ENCODE peak calls at places on chromosomes 7 and 10, in five cellular contexts. One of them, this sample, is unnamed.

GRCh38 chr7:153297141-153297540 is 537.6 kb downstream of the ACTR3B start:
- DNase-seq in neuronal stem cell: no peak
- DNase-seq in IMR-90: no peak
- DNase-seq in mesenchymal stem cell: no peak
- DNase-seq in H9: no peak
- DNase-seq in this sample: peak; percentile 96

GRCh38 chr7:95723583-95724180 is 48.7 kb upstream of the DYNC1I1 start:
- DNase-seq in neuronal stem cell: peak; percentile 47
- DNase-seq in IMR-90: peak; percentile 13
- DNase-seq in mesenchymal stem cell: peak; percentile 67
- DNase-seq in H9: peak; percentile 55
- DNase-seq in this sample: peak; percentile 16

GRCh38 chr10:58435297-58435696 is 50.1 kb downstream of the TFAM start:
- DNase-seq in neuronal stem cell: no peak
- DNase-seq in IMR-90: peak; percentile 99
- DNase-seq in mesenchymal stem cell: peak; percentile 99
- DNase-seq in H9: peak; percentile 37
- DNase-seq in this sample: peak; percentile 48

GRCh38 chr7:31092606-31093005 is 40.5 kb downstream of the ADCYAP1R1 start:
- DNase-seq in neuronal stem cell: no peak
- DNase-seq in IMR-90: no peak
- DNase-seq in mesenchymal stem cell: no peak
- DNase-seq in H9: no peak
- DNase-seq in this sample: no peak

GRCh38 chr7:102101111-102101551 is 185.5 kb upstream of the SH2B2 start:
- DNase-seq in neuronal stem cell: no peak
- DNase-seq in IMR-90: no peak
- DNase-seq in mesenchymal stem cell: no peak
- DNase-seq in H9: no peak
- DNase-seq in this sample: peak; percentile 91

GRCh38 chr10:56348101-56348500 is 13.0 kb downstream of the ZWINT start:
- DNase-seq in neuronal stem cell: no peak
- DNase-seq in IMR-90: no peak
- DNase-seq in mesenchymal stem cell: no peak
- DNase-seq in H9: no peak
- DNase-seq in this sample: no peak

GRCh38 chr10:93380043-93380565 is 102.0 kb downstream of the MYOF start:
- DNase-seq in neuronal stem cell: no peak
- DNase-seq in IMR-90: no peak
- DNase-seq in mesenchymal stem cell: no peak
- DNase-seq in H9: no peak
- DNase-seq in this sample: no peak

GRCh38 chr10:82535457-82535856 is 660.5 kb downstream of the NRG3 start:
- DNase-seq in neuronal stem cell: no peak
- DNase-seq in IMR-90: no peak
- DNase-seq in mesenchymal stem cell: no peak
- DNase-seq in H9: no peak
- DNase-seq in this sample: no peak

GRCh38 chr7:31082450-31082849 is 30.3 kb downstream of the ADCYAP1R1 start:
- DNase-seq in neuronal stem cell: no peak
- DNase-seq in IMR-90: no peak
- DNase-seq in mesenchymal stem cell: no peak
- DNase-seq in H9: no peak
- DNase-seq in this sample: no peak

GRCh38 chr10:112658900-112659328 is 211.9 kb downstream of the VTI1A start:
- DNase-seq in neuronal stem cell: peak; percentile 68
- DNase-seq in IMR-90: no peak
- DNase-seq in mesenchymal stem cell: peak; percentile 24
- DNase-seq in H9: no peak
- DNase-seq in this sample: peak; percentile 70

GRCh38 chr7:70193514-70193913 is 595.2 kb downstream of the AUTS2 start:
- DNase-seq in neuronal stem cell: no peak
- DNase-seq in IMR-90: peak; percentile 1
- DNase-seq in mesenchymal stem cell: peak; percentile 7
- DNase-seq in H9: no peak
- DNase-seq in this sample: no peak

GRCh38 chr7:139494835-139495568 is 11.5 kb upstream of the KLRG2 start:
- DNase-seq in neuronal stem cell: no peak
- DNase-seq in IMR-90: no peak
- DNase-seq in mesenchymal stem cell: no peak
- DNase-seq in H9: no peak
- DNase-seq in this sample: no peak

GRCh38 chr10:131577786-131578471 is 266.4 kb upstream of the TCERG1L start:
- DNase-seq in neuronal stem cell: no peak
- DNase-seq in IMR-90: no peak
- DNase-seq in mesenchymal stem cell: no peak
- DNase-seq in H9: no peak
- DNase-seq in this sample: no peak

GRCh38 chr7:99947608-99948007 is 18.2 kb upstream of the GJC3 start:
- DNase-seq in neuronal stem cell: no peak
- DNase-seq in IMR-90: no peak
- DNase-seq in mesenchymal stem cell: no peak
- DNase-seq in H9: no peak
- DNase-seq in this sample: no peak

GRCh38 chr7:99944508-99945070 is 15.2 kb upstream of the GJC3 start:
- DNase-seq in neuronal stem cell: no peak
- DNase-seq in IMR-90: no peak
- DNase-seq in mesenchymal stem cell: no peak
- DNase-seq in H9: peak; percentile 49
- DNase-seq in this sample: no peak

GRCh38 chr7:99938296-99938695 is 8.9 kb upstream of the GJC3 start:
- DNase-seq in neuronal stem cell: no peak
- DNase-seq in IMR-90: no peak
- DNase-seq in mesenchymal stem cell: no peak
- DNase-seq in H9: no peak
- DNase-seq in this sample: no peak

GRCh38 chr7:99949645-99950228 is 20.3 kb upstream of the GJC3 start:
- DNase-seq in neuronal stem cell: no peak
- DNase-seq in IMR-90: peak; percentile 6
- DNase-seq in mesenchymal stem cell: no peak
- DNase-seq in H9: no peak
- DNase-seq in this sample: no peak

DNA sequence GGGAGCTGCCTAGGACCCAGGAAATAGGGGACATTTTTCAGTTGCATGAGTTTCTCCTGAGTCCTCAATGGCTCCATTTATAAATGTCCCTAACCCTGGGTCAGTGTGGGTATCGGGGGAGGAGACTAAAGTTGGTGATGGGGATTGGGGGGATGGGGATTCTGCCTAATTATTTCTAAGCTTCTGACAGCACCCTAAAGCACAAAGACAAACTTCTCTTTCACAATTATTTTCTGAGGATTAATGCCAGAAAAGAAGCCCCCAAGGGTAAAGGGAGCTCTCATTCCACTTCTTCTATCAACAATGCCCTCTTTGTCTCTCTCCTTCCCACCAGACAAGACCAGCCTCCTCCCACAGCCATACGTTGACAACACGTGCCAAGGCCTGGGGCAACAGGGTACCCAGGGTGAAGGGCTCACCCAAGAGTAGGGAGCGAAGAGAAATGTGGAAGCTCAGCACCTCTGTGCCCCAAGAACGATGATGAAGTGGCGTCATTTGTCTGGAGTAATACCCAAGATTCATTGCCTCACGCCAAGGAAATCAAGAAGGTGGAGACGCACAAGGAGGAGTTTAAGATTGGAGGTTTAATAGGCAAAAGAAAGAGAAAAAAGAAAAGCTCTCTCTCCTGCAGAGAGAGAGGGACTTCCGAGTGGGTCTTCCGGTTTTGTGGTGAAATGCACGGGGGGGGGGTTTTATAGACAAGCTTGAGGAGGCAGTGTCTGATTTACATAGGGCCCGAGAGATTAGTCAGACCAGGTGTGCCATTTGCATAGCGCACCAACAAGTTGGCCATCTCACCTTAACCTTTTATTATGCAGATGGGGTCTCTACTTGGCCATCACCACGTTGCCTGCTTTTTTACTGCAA is 14.5 kb upstream of the GJC3 start:
- DNase-seq in neuronal stem cell: no peak
- DNase-seq in IMR-90: no peak
- DNase-seq in mesenchymal stem cell: no peak
- DNase-seq in H9: peak; percentile 98
- DNase-seq in this sample: no peak
- H2AK5ac ChIP-seq in neuronal stem cell: no peak overlapping the region
- H2AK5ac ChIP-seq in IMR-90: no peak overlapping the region
- H2AK5ac ChIP-seq in mesenchymal stem cell: no peak overlapping the region
- H2AK5ac ChIP-seq in H9: peak overlapping the region; percentile 72
- H2AK5ac ChIP-seq in this sample: no peak overlapping the region

GRCh38 chr7:16921644-16922257 is 40.0 kb upstream of the AGR3 start:
- DNase-seq in neuronal stem cell: no peak
- DNase-seq in IMR-90: peak; percentile 20
- DNase-seq in mesenchymal stem cell: no peak
- DNase-seq in H9: no peak
- DNase-seq in this sample: no peak
- H3K14ac ChIP-seq in neuronal stem cell: no peak overlapping the region
- H3K14ac ChIP-seq in IMR-90: peak overlapping the region; percentile 60
- H3K14ac ChIP-seq in mesenchymal stem cell: no peak overlapping the region
- H3K14ac ChIP-seq in H9: no peak overlapping the region
- H3K14ac ChIP-seq in this sample: no peak overlapping the region

GRCh38 chr7:113349339-113349738 is 231.0 kb upstream of the SMIM30 start:
- DNase-seq in neuronal stem cell: no peak
- DNase-seq in IMR-90: no peak
- DNase-seq in mesenchymal stem cell: no peak
- DNase-seq in H9: no peak
- DNase-seq in this sample: no peak
- H2AK5ac ChIP-seq in neuronal stem cell: no peak overlapping the region
- H2AK5ac ChIP-seq in IMR-90: no peak overlapping the region
- H2AK5ac ChIP-seq in mesenchymal stem cell: no peak overlapping the region
- H2AK5ac ChIP-seq in H9: no peak overlapping the region
- H2AK5ac ChIP-seq in this sample: no peak overlapping the region

GRCh38 chr7:714251-714671 is 12.2 kb upstream of the DNAAF5 start:
- DNase-seq in neuronal stem cell: no peak
- DNase-seq in IMR-90: no peak
- DNase-seq in mesenchymal stem cell: no peak
- DNase-seq in H9: no peak
- DNase-seq in this sample: no peak

GRCh38 chr7:711093-711966 is 15.2 kb upstream of the DNAAF5 start:
- DNase-seq in neuronal stem cell: no peak
- DNase-seq in IMR-90: no peak
- DNase-seq in mesenchymal stem cell: no peak
- DNase-seq in H9: no peak
- DNase-seq in this sample: no peak

GRCh38 chr7:711967-712600 is 14.4 kb upstream of the DNAAF5 start:
- DNase-seq in neuronal stem cell: no peak
- DNase-seq in IMR-90: no peak
- DNase-seq in mesenchymal stem cell: no peak
- DNase-seq in H9: no peak
- DNase-seq in this sample: no peak

GRCh38 chr7:712601-713457 is 13.7 kb upstream of the DNAAF5 start:
- DNase-seq in neuronal stem cell: no peak
- DNase-seq in IMR-90: no peak
- DNase-seq in mesenchymal stem cell: no peak
- DNase-seq in H9: no peak
- DNase-seq in this sample: no peak

GRCh38 chr7:713488-714230 is 12.8 kb upstream of the DNAAF5 start:
- DNase-seq in neuronal stem cell: no peak
- DNase-seq in IMR-90: no peak
- DNase-seq in mesenchymal stem cell: no peak
- DNase-seq in H9: no peak
- DNase-seq in this sample: no peak
- H3K14ac ChIP-seq in neuronal stem cell: no peak overlapping the region
- H3K14ac ChIP-seq in IMR-90: no peak overlapping the region
- H3K14ac ChIP-seq in mesenchymal stem cell: peak overlapping the region; percentile 9
- H3K14ac ChIP-seq in H9: no peak overlapping the region
- H3K14ac ChIP-seq in this sample: no peak overlapping the region

GRCh38 chr10:91887075-91887899 is 22.0 kb downstream of the FGFBP3 start:
- DNase-seq in neuronal stem cell: peak; percentile 93
- DNase-seq in IMR-90: no peak
- DNase-seq in mesenchymal stem cell: peak; percentile 69
- DNase-seq in H9: peak; percentile 98
- DNase-seq in this sample: peak; percentile 38
- H2AK5ac ChIP-seq in neuronal stem cell: peak overlapping the region; percentile 36
- H2AK5ac ChIP-seq in IMR-90: no peak overlapping the region
- H2AK5ac ChIP-seq in mesenchymal stem cell: no peak overlapping the region
- H2AK5ac ChIP-seq in H9: no peak overlapping the region
- H2AK5ac ChIP-seq in this sample: no peak overlapping the region

GRCh38 chr7:158261362-158262235 is 326.0 kb downstream of the PTPRN2 start:
- DNase-seq in neuronal stem cell: no peak
- DNase-seq in IMR-90: no peak
- DNase-seq in mesenchymal stem cell: no peak
- DNase-seq in H9: no peak
- DNase-seq in this sample: no peak

GRCh38 chr7:158263110-158263963 is 324.3 kb downstream of the PTPRN2 start:
- DNase-seq in neuronal stem cell: no peak
- DNase-seq in IMR-90: no peak
- DNase-seq in mesenchymal stem cell: no peak
- DNase-seq in H9: no peak
- DNase-seq in this sample: no peak

GRCh38 chr7:158260567-158261361 is 326.9 kb downstream of the PTPRN2 start:
- DNase-seq in neuronal stem cell: no peak
- DNase-seq in IMR-90: no peak
- DNase-seq in mesenchymal stem cell: no peak
- DNase-seq in H9: no peak
- DNase-seq in this sample: no peak

GRCh38 chr7:158263964-158264748 is 323.5 kb downstream of the PTPRN2 start:
- DNase-seq in neuronal stem cell: no peak
- DNase-seq in IMR-90: no peak
- DNase-seq in mesenchymal stem cell: no peak
- DNase-seq in H9: no peak
- DNase-seq in this sample: no peak

GRCh38 chr7:158262284-158263109 is 325.1 kb downstream of the PTPRN2 start:
- DNase-seq in neuronal stem cell: no peak
- DNase-seq in IMR-90: no peak
- DNase-seq in mesenchymal stem cell: no peak
- DNase-seq in H9: no peak
- DNase-seq in this sample: no peak
- H3K14ac ChIP-seq in neuronal stem cell: peak overlapping the region; percentile 99
- H3K14ac ChIP-seq in IMR-90: no peak overlapping the region
- H3K14ac ChIP-seq in mesenchymal stem cell: peak overlapping the region; percentile 53
- H3K14ac ChIP-seq in H9: no peak overlapping the region
- H3K14ac ChIP-seq in this sample: no peak overlapping the region

DNA sequence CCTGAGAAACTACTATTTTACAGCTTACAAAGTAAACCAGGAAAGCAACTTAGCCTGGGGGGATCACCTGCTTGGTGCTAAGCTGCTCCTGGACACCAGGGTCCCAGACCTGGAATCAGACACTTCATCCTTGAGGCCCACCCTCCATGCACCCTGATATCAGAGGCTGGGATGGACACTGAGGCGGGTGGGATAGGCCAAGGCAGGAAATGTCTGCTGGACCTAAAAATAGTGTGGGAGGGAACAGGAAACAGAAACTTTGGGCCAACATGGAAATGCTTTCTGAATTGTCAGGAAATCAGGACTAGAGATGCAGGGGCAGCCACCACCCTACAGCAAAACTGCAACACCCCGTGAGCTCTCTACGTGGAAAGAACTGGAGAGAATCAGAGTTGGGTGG is 101.5 kb upstream of the PODXL start:
- DNase-seq in neuronal stem cell: no peak
- DNase-seq in IMR-90: no peak
- DNase-seq in mesenchymal stem cell: no peak
- DNase-seq in H9: no peak
- DNase-seq in this sample: no peak
- H2AK5ac ChIP-seq in neuronal stem cell: no peak overlapping the region
- H2AK5ac ChIP-seq in IMR-90: no peak overlapping the region
- H2AK5ac ChIP-seq in mesenchymal stem cell: no peak overlapping the region
- H2AK5ac ChIP-seq in H9: no peak overlapping the region
- H2AK5ac ChIP-seq in this sample: no peak overlapping the region

DNA sequence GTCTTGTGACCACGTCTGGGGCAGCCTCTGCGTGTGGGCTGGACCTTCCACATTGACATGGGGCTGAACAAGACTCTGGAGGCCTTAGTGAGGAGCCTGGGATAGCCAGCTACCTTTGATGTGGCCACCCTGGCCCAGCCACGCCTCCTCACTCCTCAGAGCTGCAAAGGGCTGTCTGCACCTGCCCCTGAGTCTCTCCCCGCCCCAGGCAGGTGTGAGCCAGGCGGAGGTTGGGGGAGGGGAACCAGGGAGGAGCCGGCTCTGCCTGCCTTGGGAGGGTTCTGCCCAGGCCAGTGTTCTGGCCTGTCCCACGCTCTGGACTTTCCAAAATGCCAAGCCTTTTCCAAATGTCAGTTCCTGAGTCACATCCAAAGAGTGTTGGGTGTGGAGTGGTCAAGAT is 72.2 kb downstream of the GTF2IRD1 start:
- DNase-seq in neuronal stem cell: no peak
- DNase-seq in IMR-90: no peak
- DNase-seq in mesenchymal stem cell: no peak
- DNase-seq in H9: peak; percentile 94
- DNase-seq in this sample: peak; percentile 49
- H3K14ac ChIP-seq in neuronal stem cell: no peak overlapping the region
- H3K14ac ChIP-seq in IMR-90: no peak overlapping the region
- H3K14ac ChIP-seq in mesenchymal stem cell: no peak overlapping the region
- H3K14ac ChIP-seq in H9: no peak overlapping the region
- H3K14ac ChIP-seq in this sample: no peak overlapping the region